ENCODE peak calls at places on chromosomes 4 and X, in four cellular contexts. Z is ascending aorta; P is CD4-positive, alpha-beta T cell; O is right lobe of liver. D is an unnamed sample.

GRCh38 chrX:24777660-24778059 is 83.9 kb downstream of the POLA1 start:
- DNase-seq in Z (no peak), P (no peak), O (no peak), D (no peak)

GRCh38 chrX:153445106-153445855 is 575 bp downstream of the TREX2 start:
- DNase-seq in Z (no peak), P (no peak), O (no peak), D (no peak)

GRCh38 chrX:32687379-32687778 is 524.0 kb downstream of the DMD start:
- DNase-seq in Z (no peak), P (no peak), O (no peak), D (no peak)

GRCh38 chrX:30504309-30504708 is 73.3 kb downstream of the TASL start:
- DNase-seq in Z (no peak), P (no peak), O (no peak), D (no peak)

GRCh38 chrX:32514986-32515385 is 696.4 kb downstream of the DMD start:
- DNase-seq in Z (no peak), P (no peak), O (no peak), D (no peak)

GRCh38 chrX:13364230-13364629 is 44.4 kb upstream of the ATXN3L start:
- DNase-seq in Z (no peak), P (no peak), O (no peak), D (no peak)

GRCh38 chr4:79663865-79664264 is 255.8 kb upstream of the GK2 start:
- DNase-seq in Z (no peak), P (no peak), O (no peak), D (no peak)

GRCh38 chr4:163164110-163164509 is 2.6 kb downstream of the NAF1 start:
- DNase-seq in Z (no peak), P (no peak), O (no peak), D (no peak)

GRCh38 chrX:17030092-17030491 is 83.6 kb downstream of the REPS2 start:
- DNase-seq in Z (no peak), P (no peak), O (no peak), D (no peak)

GRCh38 chr4:78059524-78059889 is 2.4 kb downstream of the FRAS1 start:
- DNase-seq in Z (no peak), P (no peak), O (peak; percentile 21), D (peak; percentile 65)

GRCh38 chr4:125432078-125432477 is 117.3 kb downstream of the FAT4 start:
- DNase-seq in Z (no peak), P (no peak), O (no peak), D (no peak)

GRCh38 chr4:2914220-2915126 is 48.7 kb downstream of the NOP14 start:
- DNase-seq in Z (no peak), P (no peak), O (peak; percentile 14), D (no peak)

GRCh38 chrX:106263817-106264216 is 95.7 kb downstream of the PWWP3B start:
- DNase-seq in Z (no peak), P (no peak), O (no peak), D (no peak)

GRCh38 chrX:10555846-10556245 is 64.5 kb downstream of the MID1 start:
- DNase-seq in Z (no peak), P (no peak), O (no peak), D (no peak)

GRCh38 chr4:80097395-80098177 is 24.6 kb upstream of the ANTXR2 start:
- DNase-seq in Z (no peak), P (no peak), O (no peak), D (peak; percentile 30)

GRCh38 chr4:19880205-19880604 is 371.5 kb upstream of the SLIT2 start:
- DNase-seq in Z (no peak), P (no peak), O (no peak), D (no peak)

GRCh38 chr4:144955104-144955503 is 142.9 kb downstream of the ANAPC10 start:
- DNase-seq in Z (no peak), P (no peak), O (no peak), D (no peak)

GRCh38 chrX:30910124-30910860 is 21.2 kb upstream of the TAB3 start:
- DNase-seq in Z (no peak), P (no peak), O (no peak), D (no peak)

GRCh38 chr4:38314663-38315062 is 349.3 kb upstream of the KLF3 start:
- DNase-seq in Z (no peak), P (no peak), O (peak; percentile 81), D (no peak)

GRCh38 chrX:2632533-2633504 is 58.3 kb upstream of the CD99 start:
- DNase-seq in Z (no peak), P (no peak), O (no peak), D (no peak)

GRCh38 chr4:175971393-175972179 is 94.1 kb upstream of the WDR17 start:
- DNase-seq in Z (no peak), P (no peak), O (no peak), D (no peak)

DNA sequence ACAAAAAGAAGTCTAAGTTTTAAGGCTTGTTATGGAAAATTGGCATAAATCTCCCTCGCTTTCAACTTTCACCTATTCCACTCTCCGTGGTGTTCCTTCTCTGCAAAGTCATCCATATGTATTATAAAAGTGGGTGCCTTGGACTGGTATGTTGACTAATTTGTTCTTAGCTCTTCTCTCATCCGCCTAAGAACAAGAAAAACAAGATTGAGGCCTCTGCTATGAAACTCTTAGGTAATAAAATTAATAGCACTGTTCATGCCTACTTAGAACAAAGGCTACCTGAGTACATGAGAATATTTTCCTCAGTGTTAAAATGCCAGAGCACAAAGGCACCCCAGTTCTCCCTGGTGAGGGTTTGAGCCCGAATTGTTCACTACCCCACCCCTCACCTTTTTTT is 1.3 kb downstream of the CNGA1 start:
- DNase-seq in Z (no peak), P (no peak), O (no peak), D (no peak)
- H3K27me3 ChIP-seq in Z (no peaks in the 10 kb centered on the region), P (peaks cover 9% of the 10 kb centered on the region), O (no peaks in the 10 kb centered on the region), D (no peaks in the 10 kb centered on the region)

DNA sequence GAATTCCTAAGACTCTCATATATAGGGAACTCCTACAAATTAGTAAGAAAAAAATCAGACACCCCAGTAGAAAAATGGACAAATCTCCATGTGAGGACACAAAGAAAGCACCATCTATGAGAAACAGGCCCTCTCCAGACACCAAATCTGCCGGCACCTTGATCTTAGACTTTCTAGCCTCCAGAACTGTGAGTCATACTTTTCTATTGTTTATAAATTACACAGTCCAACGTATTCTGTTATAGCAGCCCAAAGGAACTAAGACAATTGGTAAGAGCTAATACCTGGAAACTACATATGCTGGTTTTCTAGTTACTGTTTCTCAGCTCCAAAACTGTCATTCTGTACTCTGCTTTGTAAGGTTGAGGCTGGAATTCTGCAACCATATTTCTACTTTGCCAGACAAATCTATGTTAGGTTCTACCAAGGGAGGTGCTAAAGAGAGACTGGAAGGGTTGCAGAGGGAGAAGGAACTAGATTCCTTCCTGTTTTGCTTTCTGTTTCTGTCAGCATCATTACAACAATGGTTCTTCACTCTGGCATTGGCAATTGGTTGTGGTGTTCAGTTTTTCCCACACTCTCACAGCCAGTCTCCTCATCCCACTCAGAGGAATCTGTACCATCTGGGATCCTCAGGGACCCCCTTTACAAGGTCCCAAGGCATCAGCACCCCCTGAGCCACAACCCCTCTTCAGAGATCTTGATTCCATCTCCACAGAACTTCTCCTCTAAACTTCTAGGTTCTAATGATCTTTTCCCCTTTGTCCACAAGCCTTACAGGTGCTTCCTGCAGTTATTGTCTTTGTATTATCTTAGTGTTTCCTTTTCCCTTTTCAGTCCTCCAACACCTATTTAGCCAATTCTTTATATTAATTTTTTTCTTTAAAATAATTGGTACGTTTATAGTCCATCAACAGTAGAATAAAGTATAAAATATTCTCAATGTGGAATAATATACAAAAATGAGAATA is 35.5 kb upstream of the FAM241A start:
- DNase-seq in Z (no peak), P (no peak), O (no peak), D (no peak)
- TF ChIP-seq CTCF in Z (no peak), P (no peak), O (no peak), D (no peak)

GRCh38 chrX:18573556-18573955 is 98.4 kb downstream of the RS1 start:
- DNase-seq in Z (no peak), P (no peak), O (no peak), D (no peak)
- H3K27me3 ChIP-seq in Z (no peaks in the 10 kb centered on the region), P (no peaks in the 10 kb centered on the region), O (no peaks in the 10 kb centered on the region), D (no peaks in the 10 kb centered on the region)

DNA sequence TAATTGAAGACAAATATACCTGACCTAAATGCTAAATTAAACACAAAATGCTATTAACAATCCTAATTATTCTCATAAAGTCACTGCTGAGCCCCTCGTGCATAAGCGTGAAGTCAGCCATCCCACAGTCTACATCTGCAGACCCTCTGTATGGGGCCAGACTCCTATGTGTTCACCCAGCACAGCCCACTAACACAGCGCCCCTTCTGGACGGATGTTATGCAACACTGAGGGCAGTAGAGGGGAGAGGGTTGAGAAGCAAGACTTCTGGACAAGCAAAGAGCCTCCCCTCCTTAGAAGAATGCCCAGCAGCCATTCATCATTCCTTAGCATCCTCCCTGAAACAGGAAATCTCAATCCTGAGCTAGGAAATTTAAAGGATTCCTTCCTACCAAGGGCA is 7.9 kb downstream of the TRPC3 start:
- DNase-seq in Z (no peak), P (no peak), O (no peak), D (no peak)
- TF ChIP-seq CTCF in Z (no peak), P (no peak), O (no peak), D (no peak)

DNA sequence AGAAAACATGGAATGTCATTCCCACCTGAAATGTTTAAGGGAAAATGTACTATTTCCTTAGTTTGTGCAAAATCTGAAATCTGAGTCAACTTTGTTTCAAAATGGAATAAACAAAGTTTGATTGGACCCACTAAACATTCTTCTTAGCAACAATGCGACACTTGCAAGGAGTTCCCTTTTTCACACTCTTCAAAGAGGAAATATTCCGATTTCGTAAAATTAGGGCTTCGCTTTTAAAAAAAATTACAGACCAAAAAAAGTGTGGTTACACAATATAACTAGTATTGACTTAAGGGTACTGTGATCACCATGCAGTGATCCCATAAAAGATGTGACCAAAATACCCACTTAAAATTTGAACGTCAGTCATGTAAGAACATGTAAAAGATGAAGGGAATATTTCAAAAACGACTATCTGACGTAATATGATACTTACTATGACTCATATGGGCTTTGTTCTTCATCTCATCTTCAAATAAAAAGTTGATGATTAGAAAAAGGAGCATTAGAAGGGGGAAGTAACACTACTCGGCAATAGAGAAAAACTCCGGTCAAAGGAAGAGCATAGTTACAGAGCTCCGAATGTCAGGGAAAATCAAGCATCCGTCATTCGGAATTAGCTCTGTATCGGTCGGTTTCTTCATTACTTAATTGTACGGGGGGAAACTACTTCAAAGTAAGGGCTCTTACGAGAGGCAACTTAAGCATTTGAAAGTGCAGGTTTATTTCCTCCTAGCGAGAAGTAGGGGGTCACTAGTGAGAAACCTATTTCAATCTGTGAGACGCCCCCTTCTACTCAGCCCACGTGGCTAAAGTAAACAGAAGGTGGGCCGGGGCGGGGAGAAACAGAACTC is 1.4 kb upstream of the TET2 start:
- DNase-seq in Z (no peak), P (no peak), O (no peak), D (no peak)
- H3K27me3 ChIP-seq in Z (no peaks in the 10 kb centered on the region), P (no peaks in the 10 kb centered on the region), O (no peaks in the 10 kb centered on the region), D (no peaks in the 10 kb centered on the region)

GRCh38 chr4:119084503-119084902 is 51.1 kb upstream of the MYOZ2 start:
- DNase-seq in Z (no peak), P (no peak), O (no peak), D (no peak)

GRCh38 chr4:119082661-119083060 is 53.0 kb upstream of the MYOZ2 start:
- DNase-seq in Z (no peak), P (no peak), O (no peak), D (no peak)

GRCh38 chr4:119087656-119088055 is 48.0 kb upstream of the MYOZ2 start:
- DNase-seq in Z (no peak), P (no peak), O (no peak), D (no peak)

GRCh38 chr4:119081943-119082342 is 53.7 kb upstream of the MYOZ2 start:
- DNase-seq in Z (no peak), P (no peak), O (no peak), D (no peak)

GRCh38 chr4:119087121-119087520 is 48.5 kb upstream of the MYOZ2 start:
- DNase-seq in Z (no peak), P (no peak), O (no peak), D (no peak)
- TF ChIP-seq CTCF in Z (no peak), P (peak; percentile 26), O (peak; percentile 13), D (peak; percentile 30)